ENCODE peak calls at places on chromosome 3, in eight cellular contexts. J is stomach, F is GM23338, Z is breast epithelium, A is SK-N-SH, V is sigmoid colon, Q is suprapubic skin, N is HL-60. E is an unnamed sample.

GRCh38 chr3:100289339-100289738 is 28.5 kb downstream of the TBC1D23 start:
- DNase-seq in Q (no peak), V (no peak), J (no peak), F (no peak), Z (no peak), N (peak; percentile 67), A (no peak), E (no peak)

GRCh38 chr3:156920399-156920798 is 94.2 kb downstream of the LEKR1 start:
- DNase-seq in J (no peak), A (no peak), V (no peak), Z (no peak), F (no peak), N (no peak), Q (no peak), E (no peak)

GRCh38 chr3:25038907-25039306 is 389.2 kb upstream of the RARB start:
- DNase-seq in A (no peak), V (no peak), F (no peak), Q (no peak), Z (no peak), J (no peak), N (no peak), E (no peak)

GRCh38 chr3:103992469-103992868 is 1374.2 kb upstream of the ALCAM start:
- DNase-seq in J (no peak), V (no peak), A (no peak), Q (no peak), N (no peak), Z (no peak), F (peak; percentile 30), E (no peak)

GRCh38 chr3:158785972-158786371 is 15.9 kb upstream of the MFSD1 start:
- DNase-seq in J (no peak), Z (no peak), A (no peak), Q (no peak), V (no peak), N (no peak), F (no peak), E (no peak)

GRCh38 chr3:38611866-38612265 is 37.6 kb downstream of the SCN5A start:
- DNase-seq in Q (no peak), V (peak; percentile 9), N (no peak), A (no peak), Z (no peak), J (no peak), F (no peak), E (no peak)

GRCh38 chr3:851098-851790 is 241.6 kb upstream of the CNTN6 start:
- DNase-seq in F (peak; percentile 50), N (no peak), J (no peak), A (no peak), Z (no peak), V (no peak), Q (no peak), E (no peak)

GRCh38 chr3:163548005-163548404 is 1530.3 kb downstream of the SI start:
- DNase-seq in A (peak; percentile 13), Q (no peak), N (no peak), F (no peak), Z (no peak), J (no peak), V (no peak), E (no peak)

GRCh38 chr3:150235799-150236198 is 172.3 kb upstream of the TSC22D2 start:
- DNase-seq in F (no peak), J (no peak), Z (no peak), N (no peak), V (no peak), A (no peak), Q (no peak), E (no peak)

GRCh38 chr3:186888569-186888968 is 41.8 kb upstream of the ST6GAL1 start:
- DNase-seq in Z (no peak), A (no peak), J (no peak), N (no peak), Q (no peak), F (peak; percentile 30), V (no peak), E (no peak)

GRCh38 chr3:52053307-52054304 is 2.8 kb downstream of the DUSP7 start:
- DNase-seq in J (no peak), F (no peak), A (no peak), V (no peak), N (peak; percentile 28), Z (peak; percentile 89), Q (no peak), E (peak; percentile 66)

GRCh38 chr3:46946856-46947544 is 29.5 kb downstream of the CCDC12 start:
- DNase-seq in A (peak; percentile 80), J (peak; percentile 73), N (no peak), Q (no peak), V (no peak), F (no peak), Z (no peak), E (no peak)

GRCh38 chr3:10783360-10784346 is 32.4 kb upstream of the SLC6A11 start:
- DNase-seq in N (peak; percentile 24), J (no peak), V (no peak), A (peak; percentile 42), Z (no peak), F (peak; percentile 78), Q (no peak), E (no peak)

GRCh38 chr3:145739926-145740325 is 421.1 kb downstream of the PLOD2 start:
- DNase-seq in Z (no peak), N (no peak), V (no peak), Q (no peak), J (no peak), F (no peak), A (no peak), E (no peak)

GRCh38 chr3:148162132-148162531 is 535.6 kb upstream of the AGTR1 start:
- DNase-seq in F (peak; percentile 20), V (no peak), Z (no peak), N (no peak), A (no peak), J (no peak), Q (no peak), E (no peak)

GRCh38 chr3:139607981-139608380 is 68.4 kb upstream of the RBP1 start:
- DNase-seq in N (no peak), Z (no peak), A (no peak), J (no peak), F (peak; percentile 29), V (no peak), Q (no peak), E (no peak)

GRCh38 chr3:125403789-125404188 is 28.7 kb upstream of the ZNF148 start:
- DNase-seq in F (peak; percentile 17), V (no peak), Q (no peak), A (no peak), Z (no peak), N (peak; percentile 28), J (no peak), E (no peak)

GRCh38 chr3:196518999-196519737 is 4.0 kb upstream of the SMCO1 start:
- DNase-seq in Q (no peak), A (peak; percentile 43), V (peak; percentile 82), J (peak; percentile 67), N (peak; percentile 82), Z (no peak), F (peak; percentile 95), E (peak; percentile 45)

GRCh38 chr3:143676742-143677141 is 171.5 kb downstream of the SLC9A9 start:
- DNase-seq in A (no peak), N (no peak), Q (no peak), Z (no peak), J (no peak), V (no peak), F (no peak), E (no peak)

DNA sequence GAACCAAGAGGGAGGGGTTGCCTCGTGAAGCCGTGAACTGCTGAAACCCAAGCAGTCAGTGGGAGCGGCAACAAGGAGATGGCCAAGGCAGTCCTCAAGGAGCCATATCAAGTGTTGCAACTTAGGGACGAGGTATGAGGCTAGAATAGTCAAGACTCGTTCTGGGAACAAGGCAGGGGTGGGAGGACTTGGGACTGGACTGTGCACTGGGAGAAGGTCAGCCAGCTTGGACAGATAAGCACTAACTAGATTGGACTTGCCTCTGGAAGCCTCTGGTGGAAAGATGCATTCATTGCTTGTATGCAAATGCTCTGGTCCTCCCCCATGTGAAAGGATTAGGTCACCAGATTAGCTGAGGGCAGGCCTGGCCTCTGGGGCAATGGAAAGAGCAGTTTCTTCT is 123.3 kb upstream of the CTNNB1 start:
- DNase-seq in Q (no peak), Z (no peak), N (no peak), F (peak; percentile 15), A (peak; percentile 37), V (peak; percentile 66), J (no peak), E (no peak)
- TF ChIP-seq CTCF in Q (no peak), Z (no peak), N (no peak), F (no peak), A (no peak), V (no peak), J (no peak), E (no peak)

GRCh38 chr3:13963137-13963886 is 83.4 kb upstream of the WNT7A start:
- DNase-seq in J (no peak), A (no peak), Z (no peak), Q (no peak), N (no peak), F (no peak), V (no peak), E (no peak)
- TF ChIP-seq POLR2AphosphoS5 in J (no peak), A (no peak), Z (no peak), Q (no peak), N (no peak), F (no peak), V (no peak), E (no peak)

GRCh38 chr3:127174715-127175140 is 18.2 kb upstream of the PRR23E start:
- DNase-seq in Q (no peak), N (no peak), J (no peak), Z (peak; percentile 9), F (no peak), A (no peak), V (no peak), E (no peak)

GRCh38 chr3:127175272-127175671 is 17.7 kb upstream of the PRR23E start:
- DNase-seq in Q (no peak), V (no peak), F (no peak), J (no peak), Z (peak; percentile 24), A (no peak), N (no peak), E (no peak)

GRCh38 chr3:127174284-127174683 is 18.6 kb upstream of the PRR23E start:
- DNase-seq in V (no peak), N (no peak), Z (peak; percentile 1), J (no peak), F (no peak), Q (no peak), A (no peak), E (no peak)

GRCh38 chr3:127173516-127174166 is 19.3 kb upstream of the PRR23E start:
- DNase-seq in Q (no peak), Z (peak; percentile 0), J (no peak), A (no peak), N (no peak), F (no peak), V (no peak), E (no peak)

GRCh38 chr3:127177226-127177625 is 15.7 kb upstream of the PRR23E start:
- DNase-seq in V (no peak), F (no peak), Z (peak; percentile 14), N (no peak), Q (no peak), A (no peak), J (peak; percentile 38), E (no peak)
- TF ChIP-seq CTCF in V (no peak), F (no peak), Z (no peak), N (no peak), Q (no peak), A (no peak), J (peak; percentile 48), E (no peak)

GRCh38 chr3:15797600-15798303 is at the start of gene ANKRD28:
- DNase-seq in Q (no peak), A (peak; percentile 13), V (no peak), J (no peak), Z (no peak), N (peak; percentile 76), F (peak; percentile 55), E (no peak)
- TF ChIP-seq POLR2AphosphoS5 in Q (peak; percentile 36), A (peak; percentile 96), V (peak; percentile 89), J (peak; percentile 60), Z (no peak), N (peak; percentile 50), F (no peak), E (peak; percentile 50)